ENCODE peak calls at places on chromosomes 13 and 19, in ten cellular contexts. T is brain microvascular endothelial cell; H is caudate nucleus; F is PC-9; I is Peyer's patch; Z is SJCRH30; Y is suprapubic skin; O is psoas muscle; D is transverse colon; V is CD4-positive, alpha-beta T cell. A is an unnamed sample.

GRCh38 chr13:22690756-22691155 is 490.0 kb upstream of the SGCG start:
- DNase-seq in O (no peak), I (no peak), D (no peak), V (no peak), Z (no peak), Y (no peak), T (no peak), F (no peak), H (no peak), A (no peak)

GRCh38 chr13:99990045-99990977 is 8.7 kb downstream of the ZIC2 start:
- DNase-seq in H (no peak), O (no peak), F (no peak), V (no peak), T (no peak), Y (no peak), I (no peak), D (no peak), Z (no peak), A (no peak)

GRCh38 chr19:5293607-5294089 is 47.0 kb downstream of the PTPRS start:
- DNase-seq in O (peak; percentile 48), Y (peak; percentile 78), Z (peak; percentile 44), T (no peak), D (no peak), V (peak; percentile 7), I (no peak), F (no peak), H (no peak), A (peak; percentile 33)

GRCh38 chr19:33193864-33194362 is at the start of gene LRP3:
- DNase-seq in Z (peak; percentile 54), V (no peak), O (peak; percentile 54), T (no peak), H (no peak), Y (no peak), D (peak; percentile 26), I (no peak), F (no peak), A (no peak)

GRCh38 chr19:12065100-12065538 is 588 bp downstream of the ZNF844 start:
- DNase-seq in O (peak; percentile 20), Y (peak; percentile 61), T (peak; percentile 15), I (no peak), D (peak; percentile 16), Z (peak; percentile 51), V (peak; percentile 8), F (peak; percentile 36), H (peak; percentile 30), A (peak; percentile 58)

GRCh38 chr13:30196025-30196424 is 111.3 kb downstream of the KATNAL1 start:
- DNase-seq in H (no peak), I (no peak), Y (no peak), O (no peak), D (no peak), V (no peak), T (peak; percentile 67), F (no peak), Z (peak; percentile 33), A (no peak)

GRCh38 chr13:111518161-111518791 is 197.8 kb downstream of the TEX29 start:
- DNase-seq in Z (no peak), H (no peak), Y (no peak), T (no peak), O (no peak), F (no peak), I (peak; percentile 23), V (no peak), D (no peak), A (peak; percentile 36)

GRCh38 chr13:70523622-70524021 is 415.4 kb upstream of the KLHL1 start:
- DNase-seq in H (no peak), F (no peak), D (no peak), Z (peak; percentile 47), Y (no peak), V (no peak), I (no peak), T (peak; percentile 15), O (no peak), A (no peak)

GRCh38 chr19:11856568-11857264 is 8.2 kb downstream of the ZNF439 start:
- DNase-seq in H (no peak), D (peak; percentile 33), I (peak; percentile 49), F (peak; percentile 55), O (no peak), T (no peak), V (no peak), Y (no peak), Z (no peak), A (no peak)

GRCh38 chr13:110305949-110306339 is 1.0 kb downstream of the COL4A1 start:
- DNase-seq in I (no peak), H (no peak), D (no peak), O (no peak), V (no peak), Z (peak; percentile 67), Y (no peak), T (no peak), F (no peak), A (no peak)

GRCh38 chr13:104657196-104657595 is 1591.0 kb upstream of the SLC10A2 start:
- DNase-seq in F (no peak), H (no peak), Y (no peak), Z (no peak), T (no peak), O (no peak), V (no peak), D (no peak), I (no peak), A (no peak)
- H3K27ac ChIP-seq in F (no peak overlapping the region), H (no peak overlapping the region), Y (no peak overlapping the region), Z (no peak overlapping the region), T (no peak overlapping the region), O (no peak overlapping the region), V (no peak overlapping the region), D (no peak overlapping the region), I (no peak overlapping the region), A (no peak overlapping the region)

DNA sequence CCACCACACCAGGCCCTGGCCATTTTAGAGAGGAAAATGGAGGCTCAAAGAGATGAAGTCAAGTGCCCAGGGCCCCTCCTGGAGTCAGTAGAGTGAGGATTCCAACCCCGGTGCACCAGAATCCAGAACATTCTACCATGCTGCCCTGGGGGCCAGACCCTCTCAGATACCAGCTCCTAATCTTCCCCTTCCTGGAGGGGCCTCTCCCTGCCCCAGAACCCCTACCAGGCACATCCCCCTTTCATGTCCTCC is 11.1 kb downstream of the CAPN12 start:
- DNase-seq in T (no peak), D (no peak), F (no peak), I (no peak), Z (no peak), H (no peak), Y (no peak), V (no peak), O (no peak), A (no peak)
- H3K27ac ChIP-seq in T (no peak overlapping the region), D (peak overlapping the region; percentile 82), F (peak overlapping the region; percentile 58), I (peak overlapping the region; percentile 71), Z (no peak overlapping the region), H (no peak overlapping the region), Y (peak overlapping the region; percentile 31), V (peak overlapping the region; percentile 29), O (no peak overlapping the region), A (peak overlapping the region; percentile 84)

GRCh38 chr13:27403727-27404385 is 20.6 kb upstream of the GTF3A start:
- DNase-seq in Y (no peak), F (no peak), T (no peak), V (no peak), I (no peak), D (peak; percentile 49), H (no peak), Z (no peak), O (no peak), A (no peak)

GRCh38 chr13:27405521-27406134 is 18.8 kb upstream of the GTF3A start:
- DNase-seq in F (no peak), Y (no peak), V (no peak), T (no peak), I (peak; percentile 64), H (no peak), Z (peak; percentile 88), D (peak; percentile 48), O (no peak), A (no peak)

GRCh38 chr13:27401210-27401609 is 23.2 kb upstream of the GTF3A start:
- DNase-seq in O (peak; percentile 30), V (no peak), H (no peak), I (peak; percentile 54), Z (no peak), T (no peak), D (peak; percentile 66), F (no peak), Y (no peak), A (no peak)

GRCh38 chr13:27404680-27405079 is 19.7 kb upstream of the GTF3A start:
- DNase-seq in F (no peak), V (no peak), O (no peak), I (peak; percentile 70), Y (no peak), Z (no peak), D (peak; percentile 77), T (no peak), H (no peak), A (no peak)

DNA sequence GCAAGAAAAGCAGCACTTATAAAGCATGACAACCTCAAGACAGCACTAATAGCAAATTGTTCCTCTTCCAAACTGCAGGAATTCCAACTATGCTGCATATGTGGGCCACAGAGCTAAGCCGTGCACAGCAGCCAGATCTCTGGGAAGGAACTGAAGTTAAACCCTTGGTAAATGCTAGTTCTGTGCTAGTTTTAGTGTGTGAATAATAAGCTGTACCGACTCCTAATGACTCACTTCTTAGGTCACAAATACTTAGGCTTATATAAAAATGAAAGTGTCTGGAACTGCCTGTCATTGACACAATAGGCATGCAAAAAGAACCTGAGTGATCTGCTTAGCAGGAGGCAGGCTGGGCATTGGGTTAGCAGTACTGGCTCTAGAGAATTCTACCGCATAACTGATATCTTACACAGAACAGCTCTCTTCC is 21.2 kb upstream of the GTF3A start:
- DNase-seq in H (no peak), I (no peak), Z (peak; percentile 65), V (no peak), D (no peak), O (no peak), F (no peak), Y (no peak), T (peak; percentile 39), A (no peak)
- H3K27ac ChIP-seq in H (peak overlapping the region; percentile 55), I (peak overlapping the region; percentile 45), Z (peak overlapping the region; percentile 79), V (no peak overlapping the region), D (peak overlapping the region; percentile 69), O (peak overlapping the region; percentile 21), F (no peak overlapping the region), Y (peak overlapping the region; percentile 27), T (peak overlapping the region; percentile 30), A (no peak overlapping the region)

DNA sequence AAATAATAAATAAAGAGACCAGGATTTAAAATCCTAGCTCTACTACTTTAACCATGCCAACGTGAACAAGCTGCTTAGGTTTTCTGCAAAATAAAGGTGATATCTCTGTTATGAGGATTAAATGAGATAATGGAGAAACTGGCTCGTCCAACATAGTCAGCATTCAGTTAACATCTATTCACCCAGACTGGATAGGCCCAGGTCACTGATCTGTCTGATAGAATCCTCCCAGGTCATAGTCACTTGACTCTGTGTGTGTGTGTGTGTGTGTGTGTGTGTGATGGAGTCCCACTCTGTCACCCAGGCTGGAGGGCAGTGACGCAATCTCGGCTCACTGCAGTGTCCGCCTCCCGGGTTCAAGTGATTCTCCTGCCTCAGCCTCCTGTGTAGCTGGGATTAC is 12.9 kb upstream of the RAB8A start:
- DNase-seq in Y (no peak), F (no peak), V (no peak), O (no peak), I (no peak), T (no peak), Z (no peak), D (no peak), H (no peak), A (no peak)
- H3K27ac ChIP-seq in Y (no peak overlapping the region), F (no peak overlapping the region), V (no peak overlapping the region), O (no peak overlapping the region), I (no peak overlapping the region), T (no peak overlapping the region), Z (no peak overlapping the region), D (no peak overlapping the region), H (no peak overlapping the region), A (no peak overlapping the region)

GRCh38 chr13:102907886-102908515 is 62.2 kb downstream of the ERCC5 start:
- DNase-seq in D (no peak), O (no peak), V (no peak), F (no peak), T (no peak), Z (no peak), H (no peak), I (no peak), Y (no peak), A (no peak)
- H3K27ac ChIP-seq in D (no peak overlapping the region), O (no peak overlapping the region), V (no peak overlapping the region), F (no peak overlapping the region), T (no peak overlapping the region), Z (no peak overlapping the region), H (no peak overlapping the region), I (no peak overlapping the region), Y (no peak overlapping the region), A (no peak overlapping the region)

A was measured in breast epithelium.